ENCODE peak calls at places on chromosomes 7 and 10, in eight cellular contexts. P is suprapubic skin, Z is vagina, X is adrenal gland, E is breast epithelium, H is A549, S is testis, F is heart left ventricle. Y is an unnamed sample.

GRCh38 chr10:17162828-17163227 is 33.2 kb upstream of the CUBN start:
- DNase-seq in E (no peak), H (no peak), S (no peak), P (no peak), X (no peak), F (no peak), Z (no peak), Y (no peak)

GRCh38 chr10:66627156-66627555 is 298.7 kb upstream of the LRRTM3 start:
- DNase-seq in P (no peak), X (no peak), S (peak), H (peak), Z (no peak), F (no peak), E (no peak), Y (no peak)

GRCh38 chr7:64799-65430 is 127.5 kb upstream of the FAM20C start:
- DNase-seq in S (no peak), E (no peak), X (peak), Z (no peak), H (no peak), P (peak), F (peak), Y (peak)

GRCh38 chr7:141974831-141975230 is 1.3 kb upstream of the TAS2R38 start:
- DNase-seq in X (no peak), H (no peak), Z (no peak), E (no peak), S (no peak), F (no peak), P (no peak), Y (no peak)

GRCh38 chr7:152968003-152968402 is 208.5 kb downstream of the ACTR3B start:
- DNase-seq in X (no peak), H (no peak), E (no peak), Z (no peak), F (no peak), S (no peak), P (no peak), Y (no peak)

GRCh38 chr10:89312973-89313372 is 11.1 kb downstream of the IFIT2 start:
- DNase-seq in X (no peak), H (no peak), E (no peak), P (no peak), Z (no peak), F (no peak), S (no peak), Y (no peak)

GRCh38 chr7:108839091-108839490 is 269.4 kb downstream of the DNAJB9 start:
- DNase-seq in E (no peak), P (no peak), Z (no peak), F (no peak), X (no peak), S (no peak), H (no peak), Y (no peak)

GRCh38 chr7:35694161-35694783 is 663 bp downstream of the HERPUD2 start:
- DNase-seq in S (peak), F (no peak), H (no peak), Z (no peak), P (peak), X (no peak), E (no peak), Y (peak)

GRCh38 chr7:83849135-83849534 is 200.2 kb upstream of the SEMA3E start:
- DNase-seq in F (no peak), E (no peak), Z (no peak), P (no peak), H (no peak), X (no peak), S (no peak), Y (no peak)

GRCh38 chr7:116792813-116793212 is 69.6 kb upstream of the CAPZA2 start:
- DNase-seq in X (no peak), P (no peak), H (no peak), S (no peak), Z (no peak), F (no peak), E (no peak), Y (no peak)

GRCh38 chr10:61472090-61472674 is 19.0 kb upstream of the TMEM26 start:
- DNase-seq in F (no peak), Z (no peak), E (no peak), P (no peak), H (no peak), X (no peak), S (no peak), Y (no peak)

GRCh38 chr10:110304394-110304779 is 333 bp downstream of the SMNDC1 start:
- DNase-seq in X (no peak), E (peak), H (no peak), Z (no peak), F (no peak), P (no peak), S (peak), Y (no peak)

GRCh38 chr10:48603421-48604038 is 1.3 kb downstream of the ARHGAP22 start:
- DNase-seq in X (no peak), Z (peak), H (no peak), F (no peak), P (no peak), S (no peak), E (no peak), Y (no peak)

GRCh38 chr10:115093286-115093775 is at the start of gene ATRNL1:
- DNase-seq in F (peak), S (peak), E (no peak), Z (no peak), P (peak), X (peak), H (no peak), Y (no peak)

GRCh38 chr7:46253500-46253899 is 332.4 kb upstream of the IGFBP3 start:
- DNase-seq in S (no peak), Z (no peak), H (no peak), E (no peak), X (no peak), F (no peak), P (no peak), Y (no peak)

GRCh38 chr7:132800522-132800921 is 224.3 kb upstream of the PLXNA4 start:
- DNase-seq in Z (no peak), X (no peak), H (no peak), F (no peak), P (no peak), S (no peak), E (no peak), Y (no peak)

GRCh38 chr10:26439436-26440090 is 1.4 kb downstream of the APBB1IP start:
- DNase-seq in Z (no peak), H (no peak), X (no peak), P (no peak), E (no peak), S (no peak), F (no peak), Y (no peak)

GRCh38 chr7:131633342-131633843 is 77.0 kb upstream of the PODXL start:
- DNase-seq in E (no peak), X (no peak), Z (no peak), P (no peak), H (peak), F (no peak), S (no peak), Y (no peak)

GRCh38 chr7:27147211-27148030 is at the start of gene HOXA6:
- DNase-seq in F (peak), Z (peak), S (peak), P (peak), X (peak), E (peak), H (no peak), Y (no peak)

GRCh38 chr7:132455306-132455705 is 121.0 kb downstream of the PLXNA4 start:
- DNase-seq in Z (no peak), E (no peak), H (no peak), S (no peak), X (no peak), P (no peak), F (no peak), Y (no peak)

GRCh38 chr7:36160313-36160712 is 7.3 kb downstream of the EEPD1 start:
- DNase-seq in P (no peak), Z (no peak), S (no peak), X (no peak), H (no peak), E (no peak), F (no peak), Y (no peak)

GRCh38 chr10:118692911-118693310 is 61.9 kb downstream of the CACUL1 start:
- DNase-seq in F (no peak), Z (no peak), E (no peak), X (no peak), H (no peak), P (no peak), S (no peak), Y (no peak)

GRCh38 chr7:27199820-27200760 is at the start of gene HOXA13:
- DNase-seq in P (peak), F (no peak), H (peak), Z (peak), E (no peak), X (no peak), S (no peak), Y (no peak)

GRCh38 chr10:111598433-111599059 is 521.7 kb downstream of the ADRA2A start:
- DNase-seq in E (peak), H (peak), Z (no peak), S (peak), X (peak), P (peak), F (no peak), Y (no peak)

GRCh38 chr10:124389613-124390361 is 28.9 kb downstream of the OAT start:
- DNase-seq in F (no peak), X (no peak), Z (no peak), S (no peak), E (no peak), H (no peak), P (peak), Y (peak)

GRCh38 chr7:108101759-108102158 is 28.4 kb downstream of the LAMB4 start:
- DNase-seq in F (no peak), S (no peak), H (no peak), E (no peak), X (no peak), P (no peak), Z (no peak), Y (no peak)

GRCh38 chr7:144508702-144509101 is 105.2 kb upstream of the NOBOX start:
- DNase-seq in X (no peak), E (no peak), F (no peak), P (no peak), Z (no peak), S (no peak), H (no peak), Y (no peak)

GRCh38 chr7:128974241-128974934 is 36.7 kb downstream of the IRF5 start:
- DNase-seq in S (no peak), F (no peak), X (no peak), H (no peak), P (no peak), E (no peak), Z (no peak), Y (no peak)

GRCh38 chr10:125661942-125662515 is 20.9 kb downstream of the TEX36 start:
- DNase-seq in Z (no peak), P (no peak), E (no peak), S (peak), H (no peak), X (no peak), F (no peak), Y (no peak)

GRCh38 chr10:43209064-43209455 is 57.8 kb downstream of the RASGEF1A start:
- DNase-seq in E (peak), Z (no peak), H (no peak), X (no peak), S (no peak), P (peak), F (peak), Y (peak)

GRCh38 chr7:21542891-21543527 is at the start of gene DNAH11:
- DNase-seq in P (no peak), S (peak), X (peak), F (peak), E (no peak), H (peak), Z (no peak), Y (peak)

GRCh38 chr10:77687621-77688020 is 50.0 kb upstream of the KCNMA1 start:
- DNase-seq in E (no peak), X (no peak), Z (no peak), H (no peak), P (no peak), S (no peak), F (no peak), Y (no peak)

GRCh38 chr7:139730746-139731612 is 46.8 kb downstream of the HIPK2 start:
- DNase-seq in P (no peak), F (no peak), Z (no peak), E (no peak), H (no peak), X (peak), S (peak), Y (peak)

GRCh38 chr10:75508814-75509306 is 77.4 kb downstream of the LRMDA start:
- DNase-seq in F (no peak), P (no peak), H (no peak), Z (no peak), X (no peak), S (no peak), E (no peak), Y (no peak)

DNA sequence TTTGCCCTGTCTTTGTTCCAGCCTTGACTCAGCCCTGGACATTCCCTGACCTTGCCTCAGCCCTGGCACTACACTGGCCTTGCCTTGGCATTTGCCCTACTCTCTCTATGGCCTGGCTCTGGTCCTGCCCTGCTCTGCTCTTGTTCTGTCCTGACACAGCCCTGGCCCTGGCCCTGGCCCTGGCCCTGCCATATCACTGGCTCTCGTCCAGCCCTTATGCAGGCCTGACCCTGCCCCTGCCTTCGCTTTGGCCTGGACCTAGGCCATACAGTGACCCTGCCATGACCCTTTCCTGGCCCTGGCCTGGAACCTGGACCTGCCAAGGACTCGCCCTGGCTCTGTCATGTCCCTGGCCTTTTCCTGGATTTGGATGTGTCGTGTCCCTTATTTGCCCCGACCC is 646.0 kb downstream of the ZNF37A start:
- DNase-seq in E (no peak), Z (no peak), S (no peak), H (no peak), P (no peak), X (no peak), F (no peak), Y (no peak)
- H3K27ac ChIP-seq in E (no peak), Z (no peak), S (no peak), H (no peak), P (no peak), X (no peak), F (no peak), Y (no peak)

GRCh38 chr10:122853665-122854313 is 8.1 kb upstream of the CUZD1 start:
- DNase-seq in P (no peak), E (no peak), S (no peak), Z (no peak), F (no peak), H (no peak), X (no peak), Y (no peak)

GRCh38 chr10:122849900-122850605 is 4.4 kb upstream of the CUZD1 start:
- DNase-seq in F (no peak), H (peak), P (no peak), E (no peak), S (no peak), X (no peak), Z (no peak), Y (no peak)

GRCh38 chr10:122854648-122855047 is 9.0 kb upstream of the CUZD1 start:
- DNase-seq in X (no peak), Z (no peak), S (no peak), H (peak), P (no peak), E (no peak), F (no peak), Y (no peak)

GRCh38 chr10:122850705-122851640 is 5.3 kb upstream of the CUZD1 start:
- DNase-seq in E (no peak), F (no peak), X (no peak), S (no peak), Z (no peak), H (no peak), P (no peak), Y (no peak)

GRCh38 chr10:122852261-122852660 is 6.6 kb upstream of the CUZD1 start:
- DNase-seq in E (no peak), H (no peak), F (no peak), X (no peak), P (no peak), Z (no peak), S (no peak), Y (no peak)
- TF ChIP-seq POLR2A in E (no peak), H (no peak), F (no peak), X (no peak), P (no peak), Z (no peak), S (no peak), Y (no peak)

DNA sequence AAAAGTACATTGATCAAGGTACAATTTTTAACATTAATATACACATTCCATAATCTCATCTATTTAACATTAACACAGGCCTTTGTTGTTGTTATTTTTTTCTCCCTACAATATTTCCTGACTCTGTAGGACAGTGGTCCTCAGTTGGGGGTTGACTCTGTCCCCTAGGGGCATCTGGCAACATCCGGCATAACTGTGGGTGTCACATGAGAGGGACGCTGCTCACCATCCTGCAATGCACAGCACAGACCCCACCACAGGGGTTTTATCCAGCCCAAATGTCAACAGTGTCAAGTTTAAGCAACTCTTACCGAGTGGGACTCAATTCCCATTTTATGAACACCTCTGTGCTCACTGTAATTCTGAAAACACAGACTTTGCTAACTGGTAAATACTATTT is 8.8 kb downstream of the IDI1 start:
- DNase-seq in P (no peak), F (no peak), Z (no peak), X (no peak), S (no peak), E (no peak), H (no peak), Y (no peak)
- H3K27ac ChIP-seq in P (no peak), F (no peak), Z (no peak), X (no peak), S (no peak), E (no peak), H (no peak), Y (no peak)

GRCh38 chr10:59175538-59176240 is 754 bp upstream of the PHYHIPL start:
- DNase-seq in Z (no peak), P (no peak), H (peak), E (no peak), F (no peak), X (no peak), S (peak), Y (peak)

GRCh38 chr10:59179027-59179426 is 2.6 kb downstream of the PHYHIPL start:
- DNase-seq in X (no peak), S (no peak), P (no peak), Z (no peak), F (no peak), H (no peak), E (no peak), Y (no peak)

GRCh38 chr10:59177862-59178235 is 1.4 kb downstream of the PHYHIPL start:
- DNase-seq in S (no peak), P (no peak), Z (no peak), H (no peak), F (no peak), X (no peak), E (no peak), Y (no peak)

GRCh38 chr10:59177031-59177861 is 803 bp downstream of the PHYHIPL start:
- DNase-seq in Z (no peak), X (peak), S (peak), F (no peak), H (peak), E (no peak), P (no peak), Y (no peak)

GRCh38 chr10:59176241-59177030 is at the start of gene PHYHIPL:
- DNase-seq in P (no peak), Z (no peak), E (no peak), S (peak), H (peak), X (peak), F (peak), Y (peak)
- TF ChIP-seq POLR2A in P (no peak), Z (no peak), E (no peak), S (no peak), H (no peak), X (peak), F (no peak), Y (no peak)

GRCh38 chr10:33214174-33214573 is 120.3 kb downstream of the NRP1 start:
- DNase-seq in F (no peak), Z (no peak), X (no peak), S (no peak), H (no peak), P (no peak), E (no peak), Y (no peak)

GRCh38 chr10:33211123-33211878 is 123.2 kb downstream of the NRP1 start:
- DNase-seq in E (no peak), X (no peak), Z (no peak), S (peak), P (no peak), F (peak), H (no peak), Y (no peak)

GRCh38 chr10:33215154-33215553 is 119.3 kb downstream of the NRP1 start:
- DNase-seq in F (no peak), P (no peak), Z (no peak), H (no peak), X (no peak), S (no peak), E (no peak), Y (no peak)

GRCh38 chr10:33209777-33210176 is 124.7 kb downstream of the NRP1 start:
- DNase-seq in E (no peak), P (no peak), H (no peak), X (no peak), Z (no peak), S (no peak), F (no peak), Y (no peak)

DNA sequence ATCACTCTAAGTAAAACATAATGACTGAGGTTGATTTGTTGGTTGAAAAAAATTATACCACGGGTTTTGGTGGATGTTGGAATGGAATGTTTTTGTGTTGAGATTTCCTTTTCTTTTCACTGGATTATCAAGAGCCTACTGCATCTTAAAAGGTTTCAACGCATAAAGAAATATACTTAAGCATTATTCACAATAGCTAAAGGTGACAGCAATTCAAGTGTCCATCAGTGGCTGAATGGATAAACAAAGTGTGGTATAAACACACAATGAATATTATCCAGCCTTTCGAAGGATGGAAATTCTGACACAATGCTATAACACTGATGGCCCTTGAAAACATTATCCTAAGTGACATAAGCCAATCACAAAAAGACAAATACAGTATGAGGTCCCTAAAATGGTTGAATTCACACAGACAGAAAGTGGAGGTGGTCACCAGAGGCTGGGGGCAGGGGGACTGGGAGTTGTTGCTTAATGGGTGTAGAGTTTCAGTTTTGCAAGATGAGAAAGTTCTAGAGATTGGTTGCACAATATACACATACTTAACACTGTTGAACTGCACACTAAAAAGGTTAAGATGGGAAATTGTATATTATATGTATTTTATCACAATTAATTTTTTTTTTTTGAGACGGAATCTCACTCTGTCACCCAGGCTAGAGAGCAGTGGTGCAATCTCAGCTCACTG is 122.3 kb downstream of the NRP1 start:
- DNase-seq in H (no peak), F (no peak), X (no peak), P (no peak), Z (no peak), E (no peak), S (no peak), Y (no peak)
- H3K27ac ChIP-seq in H (peak), F (peak), X (no peak), P (peak), Z (peak), E (no peak), S (no peak), Y (no peak)